ENCODE peak calls at places on chromosomes 7 and 10, in six cellular contexts. I is mesenchymal stem cell, A is HepG2, Q is GM23248, G is SK-N-SH, P is HCT116. U is an unnamed sample.

GRCh38 chr7:22771194-22771593 is 44.2 kb downstream of the IL6 start:
- DNase-seq in I (no peak), A (no peak), Q (no peak), G (no peak), P (no peak), U (no peak)

GRCh38 chr7:353746-354325 is 63.9 kb downstream of the FOXL3 start:
- DNase-seq in I (no peak), A (no peak), Q (no peak), G (no peak), P (no peak), U (no peak)

GRCh38 chr10:123160311-123160980 is 6.2 kb downstream of the BUB3 start:
- DNase-seq in I (no peak), A (no peak), Q (no peak), G (no peak), P (no peak), U (no peak)

GRCh38 chr7:114921636-114922150 is at the start of gene MDFIC:
- DNase-seq in I (no peak), A (no peak), Q (no peak), G (peak; percentile 21), P (no peak), U (peak; percentile 10)

GRCh38 chr7:125089171-125089570 is 159.5 kb upstream of the POT1 start:
- DNase-seq in I (no peak), A (no peak), Q (no peak), G (no peak), P (no peak), U (no peak)

GRCh38 chr7:37452346-37452745 is 3.7 kb upstream of the ELMO1 start:
- DNase-seq in I (no peak), A (no peak), Q (no peak), G (no peak), P (no peak), U (no peak)

GRCh38 chr10:58385784-58386112 is 538 bp downstream of the TFAM start:
- DNase-seq in I (peak; percentile 56), A (peak; percentile 2), Q (peak; percentile 77), G (peak; percentile 53), P (no peak), U (peak; percentile 65)

GRCh38 chr10:117411440-117412428 is 36.5 kb upstream of the PDZD8 start:
- DNase-seq in I (no peak), A (no peak), Q (no peak), G (peak; percentile 68), P (no peak), U (no peak)

GRCh38 chr7:36810476-36810875 is 86.2 kb upstream of the AOAH start:
- DNase-seq in I (no peak), A (no peak), Q (no peak), G (no peak), P (no peak), U (no peak)

GRCh38 chr10:78621183-78621789 is 447.5 kb upstream of the ZMIZ1 start:
- DNase-seq in I (peak; percentile 30), A (peak; percentile 36), Q (no peak), G (peak; percentile 73), P (no peak), U (no peak)

GRCh38 chr7:129089521-129090212 is 34.8 kb upstream of the TNPO3 start:
- DNase-seq in I (peak; percentile 52), A (no peak), Q (peak; percentile 15), G (no peak), P (no peak), U (no peak)

GRCh38 chr7:26555971-26556830 is 264.5 kb downstream of the SNX10 start:
- DNase-seq in I (peak; percentile 8), A (no peak), Q (no peak), G (peak; percentile 39), P (no peak), U (no peak)

GRCh38 chr10:99917963-99918825 is 91.6 kb downstream of the DNMBP start:
- DNase-seq in I (peak; percentile 94), A (no peak), Q (peak; percentile 81), G (peak; percentile 13), P (no peak), U (peak; percentile 72)

GRCh38 chr7:9846902-9847301 is 1126.8 kb upstream of the PHF14 start:
- DNase-seq in I (no peak), A (no peak), Q (no peak), G (no peak), P (no peak), U (no peak)

GRCh38 chr10:74754397-74754796 is 72.0 kb upstream of the KAT6B start:
- DNase-seq in I (no peak), A (no peak), Q (no peak), G (no peak), P (no peak), U (no peak)

GRCh38 chr10:133114251-133114650 is 26.5 kb downstream of the ADGRA1 start:
- DNase-seq in I (no peak), A (no peak), Q (no peak), G (no peak), P (no peak), U (no peak)

GRCh38 chr7:4613855-4614548 is 68.1 kb upstream of the FOXK1 start:
- DNase-seq in I (peak; percentile 53), A (no peak), Q (peak; percentile 82), G (peak; percentile 9), P (no peak), U (peak; percentile 28)

GRCh38 chr7:30168800-30169584 is 34.2 kb downstream of the MTURN start:
- DNase-seq in I (peak; percentile 93), A (no peak), Q (peak; percentile 97), G (no peak), P (no peak), U (peak; percentile 36)

GRCh38 chr10:32256613-32257437 is 90.1 kb downstream of the EPC1 start:
- DNase-seq in I (peak; percentile 65), A (peak; percentile 40), Q (peak; percentile 60), G (peak; percentile 59), P (peak; percentile 57), U (peak; percentile 68)

GRCh38 chr7:132004528-132004927 is 448.1 kb upstream of the PODXL start:
- DNase-seq in I (no peak), A (no peak), Q (peak; percentile 63), G (no peak), P (no peak), U (peak; percentile 51)

GRCh38 chr10:71812016-71812912 is 38.8 kb downstream of the PSAP start:
- DNase-seq in I (peak; percentile 48), A (peak; percentile 27), Q (peak; percentile 70), G (peak; percentile 90), P (peak; percentile 10), U (peak; percentile 81)

GRCh38 chr7:51055039-51055840 is 261.4 kb downstream of the COBL start:
- DNase-seq in I (no peak), A (no peak), Q (no peak), G (no peak), P (no peak), U (no peak)

GRCh38 chr7:51058764-51059163 is 257.8 kb downstream of the COBL start:
- DNase-seq in I (no peak), A (no peak), Q (no peak), G (no peak), P (no peak), U (no peak)

GRCh38 chr7:51053194-51053925 is 263.2 kb downstream of the COBL start:
- DNase-seq in I (no peak), A (no peak), Q (no peak), G (no peak), P (no peak), U (no peak)

GRCh38 chr7:51059493-51059892 is 257.1 kb downstream of the COBL start:
- DNase-seq in I (no peak), A (no peak), Q (no peak), G (no peak), P (no peak), U (no peak)

DNA sequence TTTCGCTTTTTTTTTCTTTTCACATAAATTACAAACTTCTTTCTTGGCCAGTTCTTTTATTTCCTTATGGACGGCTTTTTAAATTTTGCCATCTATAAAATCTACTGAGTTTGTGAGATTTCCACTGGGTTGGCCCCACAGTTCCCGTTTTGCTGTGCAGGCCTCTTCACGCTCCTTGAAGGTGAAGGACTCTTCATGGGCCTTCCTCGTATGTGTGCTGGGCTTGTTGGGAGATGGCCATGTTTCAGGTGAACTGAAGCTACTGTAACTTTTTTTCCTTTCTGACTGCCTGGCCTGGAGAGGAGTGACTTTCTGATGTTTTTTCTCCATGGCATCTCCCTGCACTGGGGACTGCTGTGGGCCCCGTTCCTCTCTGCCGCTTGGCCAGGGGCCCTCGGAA is 262.4 kb downstream of the COBL start:
- DNase-seq in I (no peak), A (no peak), Q (no peak), G (no peak), P (no peak), U (no peak)
- H3K4me3 ChIP-seq in I (no peak overlapping the region), A (no peak overlapping the region), Q (no peak overlapping the region), G (no peak overlapping the region), P (no peak overlapping the region), U (no peak overlapping the region)

GRCh38 chr7:33722383-33723096 is 182.8 kb upstream of the BMPER start:
- DNase-seq in I (peak; percentile 96), A (peak; percentile 27), Q (peak; percentile 43), G (peak; percentile 93), P (peak; percentile 29), U (peak; percentile 73)
- H2AFZ ChIP-seq in I (no peak overlapping the region), A (no peak overlapping the region), Q (no peak overlapping the region), G (no peak overlapping the region), P (no peak overlapping the region), U (no peak overlapping the region)

DNA sequence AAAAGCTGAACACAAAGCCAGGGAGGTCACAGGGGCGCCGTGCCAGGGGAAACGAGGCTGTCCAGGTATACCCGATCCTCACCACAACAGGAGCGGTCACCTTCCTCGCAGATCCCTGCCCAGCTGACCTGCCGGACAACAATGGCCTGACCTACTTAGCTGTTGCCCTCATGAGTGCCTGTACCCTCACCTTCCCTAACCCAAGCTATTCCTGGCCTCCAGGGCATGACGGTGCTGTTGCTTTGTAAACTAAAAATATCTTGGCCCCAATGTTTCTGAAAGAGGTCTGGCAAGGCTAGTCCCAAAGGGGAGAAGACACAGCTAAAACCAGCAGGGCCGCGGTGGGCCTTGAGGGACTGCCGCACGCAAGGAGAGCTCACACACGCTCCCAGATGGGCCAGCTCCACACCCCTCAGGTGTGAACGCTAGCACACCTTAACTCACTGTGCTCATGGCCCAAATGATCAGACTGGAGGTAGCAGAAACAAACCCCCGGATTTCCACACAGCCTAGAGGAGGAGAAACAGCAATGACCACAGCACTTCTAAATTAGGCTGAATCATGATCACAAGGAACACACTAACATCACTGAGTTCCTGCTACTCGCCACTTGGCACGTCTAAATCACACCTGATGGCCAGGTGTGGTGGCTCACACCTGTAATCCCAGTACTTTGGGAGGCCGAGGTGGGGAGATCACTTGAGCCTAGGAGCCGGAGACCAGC is 66.3 kb upstream of the CYTH3 start:
- DNase-seq in I (no peak), A (no peak), Q (no peak), G (no peak), P (no peak), U (no peak)
- H3K4me2 ChIP-seq in I (no peak overlapping the region), A (no peak overlapping the region), Q (no peak overlapping the region), G (no peak overlapping the region), P (no peak overlapping the region), U (no peak overlapping the region)

DNA sequence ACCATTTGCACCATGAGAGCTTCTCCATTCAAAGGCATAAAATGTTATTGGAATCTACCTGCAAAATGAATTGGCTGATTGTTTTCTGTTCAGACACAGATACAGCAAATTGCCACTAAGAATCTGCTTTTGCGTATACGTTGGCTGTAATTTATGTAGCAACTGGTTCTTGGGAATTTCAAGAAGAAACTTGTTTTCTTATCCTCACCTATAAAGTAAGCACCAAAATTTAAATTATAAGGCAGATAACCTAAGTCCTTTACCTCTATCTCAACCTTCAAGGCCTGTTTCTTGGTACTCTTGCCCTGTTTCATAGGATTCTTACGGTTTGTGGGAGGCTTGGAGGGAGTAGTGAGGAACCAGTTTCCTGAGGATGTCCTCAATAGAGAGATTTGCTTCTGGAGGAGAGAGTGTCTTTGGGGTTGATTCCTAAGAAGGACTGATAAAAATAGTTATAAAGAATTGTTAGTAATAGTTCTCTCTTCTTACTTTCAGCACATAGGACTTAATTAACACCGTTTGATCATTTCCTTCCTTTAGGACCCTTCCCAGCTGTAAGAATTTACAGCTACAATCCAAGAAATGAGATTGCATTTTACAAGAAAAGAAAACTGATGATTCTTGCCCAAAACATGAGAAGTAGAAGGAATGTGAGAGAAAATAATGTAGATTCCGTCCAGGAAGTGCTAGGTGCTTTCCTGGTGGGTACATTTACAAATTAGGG is 2.0 kb downstream of the STAMBPL1 start:
- DNase-seq in I (peak; percentile 38), A (no peak), Q (no peak), G (no peak), P (no peak), U (no peak)
- H3K4me3 ChIP-seq in I (no peak overlapping the region), A (no peak overlapping the region), Q (peak overlapping the region; percentile 91), G (peak overlapping the region; percentile 89), P (peak overlapping the region; percentile 64), U (no peak overlapping the region)